ENCODE peak calls at places on chromosomes 12 and 14, in five cellular contexts. One of them, this sample, is unnamed.

GRCh38 chr12:53502983-53503728 is 2.1 kb downstream of the TARBP2 start:
- DNase-seq in heart left ventricle: no peak
- DNase-seq in tibial nerve: no peak
- DNase-seq in endothelial cell: no peak
- DNase-seq in cardiac fibroblast: no peak
- DNase-seq in this sample: no peak

GRCh38 chr12:48193623-48194022 is 9.5 kb downstream of the OR10AD1 start:
- DNase-seq in heart left ventricle: no peak
- DNase-seq in tibial nerve: no peak
- DNase-seq in endothelial cell: no peak
- DNase-seq in cardiac fibroblast: no peak
- DNase-seq in this sample: no peak

GRCh38 chr14:91503000-91503504 is 7.1 kb downstream of the PPP4R3A start:
- DNase-seq in heart left ventricle: no peak
- DNase-seq in tibial nerve: no peak
- DNase-seq in endothelial cell: no peak
- DNase-seq in cardiac fibroblast: no peak
- DNase-seq in this sample: no peak

GRCh38 chr14:87632796-87633195 is 360.2 kb downstream of the GALC start:
- DNase-seq in heart left ventricle: no peak
- DNase-seq in tibial nerve: no peak
- DNase-seq in endothelial cell: no peak
- DNase-seq in cardiac fibroblast: no peak
- DNase-seq in this sample: no peak

GRCh38 chr14:69535230-69535848 is 39.3 kb downstream of the CCDC177 start:
- DNase-seq in heart left ventricle: no peak
- DNase-seq in tibial nerve: no peak
- DNase-seq in endothelial cell: peak; percentile 64
- DNase-seq in cardiac fibroblast: peak; percentile 65
- DNase-seq in this sample: peak; percentile 62

GRCh38 chr14:24196071-24197061 is 1.1 kb upstream of the TM9SF1 start:
- DNase-seq in heart left ventricle: peak; percentile 24
- DNase-seq in tibial nerve: no peak
- DNase-seq in endothelial cell: no peak
- DNase-seq in cardiac fibroblast: peak; percentile 35
- DNase-seq in this sample: no peak

GRCh38 chr12:106135781-106136180 is 3.0 kb downstream of the NUAK1 start:
- DNase-seq in heart left ventricle: no peak
- DNase-seq in tibial nerve: no peak
- DNase-seq in endothelial cell: no peak
- DNase-seq in cardiac fibroblast: peak; percentile 74
- DNase-seq in this sample: no peak

GRCh38 chr14:60544659-60545058 is 35.7 kb downstream of the SIX6 start:
- DNase-seq in heart left ventricle: no peak
- DNase-seq in tibial nerve: no peak
- DNase-seq in endothelial cell: no peak
- DNase-seq in cardiac fibroblast: no peak
- DNase-seq in this sample: no peak

GRCh38 chr14:23449314-23449713 is 13.9 kb upstream of the MYH7 start:
- DNase-seq in heart left ventricle: no peak
- DNase-seq in tibial nerve: no peak
- DNase-seq in endothelial cell: no peak
- DNase-seq in cardiac fibroblast: no peak
- DNase-seq in this sample: no peak

GRCh38 chr14:94392510-94392935 is 4.1 kb upstream of the SERPINA1 start:
- DNase-seq in heart left ventricle: peak; percentile 29
- DNase-seq in tibial nerve: no peak
- DNase-seq in endothelial cell: no peak
- DNase-seq in cardiac fibroblast: peak; percentile 75
- DNase-seq in this sample: no peak

GRCh38 chr14:86153480-86153879 is 623.5 kb downstream of the FLRT2 start:
- DNase-seq in heart left ventricle: no peak
- DNase-seq in tibial nerve: no peak
- DNase-seq in endothelial cell: no peak
- DNase-seq in cardiac fibroblast: no peak
- DNase-seq in this sample: no peak
- TF ChIP-seq CTCF in heart left ventricle: no peak
- TF ChIP-seq CTCF in tibial nerve: no peak
- TF ChIP-seq CTCF in endothelial cell: peak; percentile 43
- TF ChIP-seq CTCF in cardiac fibroblast: no peak
- TF ChIP-seq CTCF in this sample: peak; percentile 47

GRCh38 chr14:93206793-93207467 is at the start of the genes GON7 and UBR7:
- DNase-seq in heart left ventricle: peak; percentile 96
- DNase-seq in tibial nerve: peak; percentile 86
- DNase-seq in endothelial cell: peak; percentile 97
- DNase-seq in cardiac fibroblast: peak; percentile 97
- DNase-seq in this sample: peak; percentile 93
- TF ChIP-seq CTCF in heart left ventricle: no peak
- TF ChIP-seq CTCF in tibial nerve: peak; percentile 59
- TF ChIP-seq CTCF in endothelial cell: peak; percentile 16
- TF ChIP-seq CTCF in cardiac fibroblast: no peak
- TF ChIP-seq CTCF in this sample: no peak

GRCh38 chr12:6752181-6752930 is 585 bp downstream of the MLF2 start:
- DNase-seq in heart left ventricle: peak; percentile 62
- DNase-seq in tibial nerve: no peak
- DNase-seq in endothelial cell: peak; percentile 38
- DNase-seq in cardiac fibroblast: peak; percentile 54
- DNase-seq in this sample: no peak
- TF ChIP-seq CTCF in heart left ventricle: no peak
- TF ChIP-seq CTCF in tibial nerve: no peak
- TF ChIP-seq CTCF in endothelial cell: peak; percentile 18
- TF ChIP-seq CTCF in cardiac fibroblast: peak; percentile 53
- TF ChIP-seq CTCF in this sample: peak; percentile 57

GRCh38 chr12:81987351-81987750 is 228.2 kb upstream of the PPFIA2 start:
- DNase-seq in heart left ventricle: no peak
- DNase-seq in tibial nerve: no peak
- DNase-seq in endothelial cell: no peak
- DNase-seq in cardiac fibroblast: no peak
- DNase-seq in this sample: no peak

GRCh38 chr12:81991868-81992267 is 232.7 kb upstream of the PPFIA2 start:
- DNase-seq in heart left ventricle: no peak
- DNase-seq in tibial nerve: no peak
- DNase-seq in endothelial cell: no peak
- DNase-seq in cardiac fibroblast: no peak
- DNase-seq in this sample: no peak

GRCh38 chr12:81992461-81992860 is 233.3 kb upstream of the PPFIA2 start:
- DNase-seq in heart left ventricle: no peak
- DNase-seq in tibial nerve: no peak
- DNase-seq in endothelial cell: peak; percentile 24
- DNase-seq in cardiac fibroblast: peak; percentile 1
- DNase-seq in this sample: no peak
- TF ChIP-seq CTCF in heart left ventricle: no peak
- TF ChIP-seq CTCF in tibial nerve: no peak
- TF ChIP-seq CTCF in endothelial cell: no peak
- TF ChIP-seq CTCF in cardiac fibroblast: no peak
- TF ChIP-seq CTCF in this sample: peak; percentile 41

GRCh38 chr14:34098045-34098984 is 147.4 kb upstream of the EGLN3 start:
- DNase-seq in heart left ventricle: peak; percentile 27
- DNase-seq in tibial nerve: peak; percentile 21
- DNase-seq in endothelial cell: peak; percentile 55
- DNase-seq in cardiac fibroblast: peak; percentile 57
- DNase-seq in this sample: peak; percentile 32
- TF ChIP-seq CTCF in heart left ventricle: peak; percentile 59
- TF ChIP-seq CTCF in tibial nerve: peak; percentile 70
- TF ChIP-seq CTCF in endothelial cell: peak; percentile 63
- TF ChIP-seq CTCF in cardiac fibroblast: peak; percentile 68
- TF ChIP-seq CTCF in this sample: peak; percentile 74

GRCh38 chr12:90987520-90987919 is 17.3 kb downstream of the EPYC start:
- DNase-seq in heart left ventricle: no peak
- DNase-seq in tibial nerve: no peak
- DNase-seq in endothelial cell: no peak
- DNase-seq in cardiac fibroblast: no peak
- DNase-seq in this sample: no peak
- TF ChIP-seq CTCF in heart left ventricle: no peak
- TF ChIP-seq CTCF in tibial nerve: no peak
- TF ChIP-seq CTCF in endothelial cell: peak; percentile 48
- TF ChIP-seq CTCF in cardiac fibroblast: peak; percentile 18
- TF ChIP-seq CTCF in this sample: peak; percentile 45

This sample was measured in neural crest cell.